ENCODE peak calls at places on chromosomes 3 and 15, in four cellular contexts. V, D, A and M are unnamed samples.

GRCh38 chr3:149494022-149494758 is 19.7 kb downstream of the TM4SF4 start:
- DNase-seq in V (peak; percentile 89), D (peak; percentile 64), A (no peak), M (no peak)

GRCh38 chr3:188274249-188274915 is 120.4 kb downstream of the LPP start:
- DNase-seq in V (peak; percentile 41), D (peak; percentile 23), A (no peak), M (no peak)

GRCh38 chr3:147838650-147839049 is 429.5 kb downstream of the ZIC1 start:
- DNase-seq in V (no peak), D (no peak), A (no peak), M (no peak)

GRCh38 chr3:142489572-142490323 is 41.9 kb upstream of the XRN1 start:
- DNase-seq in V (no peak), D (no peak), A (no peak), M (no peak)

GRCh38 chr3:114363554-114364202 is 69.8 kb downstream of the TIGIT start:
- DNase-seq in V (peak; percentile 65), D (no peak), A (no peak), M (peak; percentile 77)

GRCh38 chr3:14523792-14524191 is 16.4 kb downstream of the GRIP2 start:
- DNase-seq in V (peak; percentile 73), D (no peak), A (no peak), M (no peak)

GRCh38 chr15:62928996-62929350 is 113.6 kb upstream of the TPM1 start:
- DNase-seq in V (peak; percentile 72), D (no peak), A (no peak), M (peak; percentile 89)

GRCh38 chr15:39058371-39059131 is 493.9 kb upstream of the RASGRP1 start:
- DNase-seq in V (no peak), D (no peak), A (no peak), M (no peak)

GRCh38 chr15:66839511-66840112 is 137.6 kb downstream of the SMAD6 start:
- DNase-seq in V (peak; percentile 46), D (no peak), A (no peak), M (no peak)

GRCh38 chr15:31362886-31363285 is 36.3 kb downstream of the KLF13 start:
- DNase-seq in V (no peak), D (no peak), A (no peak), M (no peak)
- H3K4me1 ChIP-seq in V (peaks cover 85% of the 10 kb centered on the region), D (no peaks in the 10 kb centered on the region), A (peaks cover 97% of the 10 kb centered on the region), M (peaks cover 47% of the 10 kb centered on the region)

GRCh38 chr3:197305854-197306253 is 7.4 kb upstream of the DLG1 start:
- DNase-seq in V (peak; percentile 35), D (no peak), A (no peak), M (no peak)
- H3K4me1 ChIP-seq in V (peaks cover 43% of the 10 kb centered on the region), D (peaks cover 4% of the 10 kb centered on the region), A (peaks cover 9% of the 10 kb centered on the region), M (peaks cover 40% of the 10 kb centered on the region)

GRCh38 chr15:74400313-74400850 is 32.9 kb upstream of the CYP11A1 start:
- DNase-seq in V (no peak), D (no peak), A (no peak), M (no peak)

GRCh38 chr15:74402873-74403589 is 30.7 kb downstream of the SEMA7A start:
- DNase-seq in V (no peak), D (no peak), A (peak; percentile 42), M (no peak)

GRCh38 chr15:74399511-74400312 is 32.3 kb upstream of the CYP11A1 start:
- DNase-seq in V (no peak), D (no peak), A (peak; percentile 33), M (no peak)

GRCh38 chr15:74402337-74402839 is 31.4 kb downstream of the SEMA7A start:
- DNase-seq in V (no peak), D (no peak), A (no peak), M (no peak)

GRCh38 chr15:74400915-74401757 is 32.6 kb downstream of the SEMA7A start:
- DNase-seq in V (no peak), D (no peak), A (no peak), M (no peak)
- H3K4me1 ChIP-seq in V (peaks cover 57% of the 10 kb centered on the region), D (no peaks in the 10 kb centered on the region), A (peaks cover 79% of the 10 kb centered on the region), M (peaks cover 41% of the 10 kb centered on the region)

GRCh38 chr3:98341758-98342157 is 11.9 kb upstream of the OR5K4 start:
- DNase-seq in V (no peak), D (no peak), A (no peak), M (no peak)

GRCh38 chr3:98339031-98339430 is 14.6 kb upstream of the OR5K4 start:
- DNase-seq in V (no peak), D (no peak), A (no peak), M (no peak)

DNA sequence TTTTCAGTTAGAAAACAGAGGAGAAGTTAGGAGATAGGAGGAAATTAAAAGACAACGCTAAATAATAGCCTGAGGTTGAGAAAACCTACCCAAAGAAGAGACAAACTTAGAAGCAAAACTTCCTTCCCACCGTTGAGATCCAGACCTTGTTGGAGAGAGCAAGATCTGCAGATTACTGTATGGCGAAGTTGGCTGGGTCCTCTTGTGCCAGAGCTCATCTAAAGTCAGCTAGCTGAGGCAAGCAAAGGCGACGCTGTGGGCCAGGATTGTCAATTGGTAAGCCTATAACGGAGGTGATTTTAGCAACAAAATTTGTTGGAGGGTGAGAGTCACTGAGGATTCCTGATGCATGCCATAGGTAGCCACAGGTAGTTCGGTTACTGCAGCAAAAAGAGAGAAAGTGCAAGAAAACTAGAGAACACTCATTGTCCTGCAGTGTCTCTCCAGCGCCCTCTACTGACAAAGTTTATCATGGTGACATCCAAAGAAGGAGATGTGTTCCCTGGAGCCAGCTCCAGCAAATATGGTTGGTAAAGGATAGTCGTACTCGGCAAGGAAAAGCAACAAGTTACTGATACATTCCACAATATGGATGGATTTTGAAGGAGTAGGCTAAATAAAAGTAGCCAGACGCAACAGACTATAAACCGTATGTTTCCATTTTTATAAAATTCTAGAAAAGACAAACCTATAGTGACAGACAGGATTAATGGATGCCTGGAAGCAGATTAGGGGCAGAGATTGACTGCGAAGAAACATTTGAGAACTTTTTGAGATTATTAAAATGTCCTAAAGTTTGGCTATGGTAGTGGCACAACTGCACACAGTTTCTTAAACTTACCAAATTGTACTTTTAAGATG is 9.8 kb upstream of the OR5K4 start:
- DNase-seq in V (peak; percentile 45), D (no peak), A (no peak), M (peak; percentile 55)
- H3K4me1 ChIP-seq in V (no peaks in the 10 kb centered on the region), D (no peaks in the 10 kb centered on the region), A (no peaks in the 10 kb centered on the region), M (no peaks in the 10 kb centered on the region)